ENCODE peak calls at places on chromosomes 11 and 22, in four cellular contexts. M, D, E and F are unnamed samples.

GRCh38 chr11:45543808-45544422 is 121.5 kb downstream of the CHST1 start:
- DNase-seq in M (no peak), D (no peak), E (no peak), F (no peak)

GRCh38 chr11:121497176-121497995 is 44.6 kb upstream of the SORL1-AS1 start:
- DNase-seq in E (no peak), M (no peak), D (no peak), F (no peak)

GRCh38 chr11:1344056-1344635 is 34.7 kb upstream of the TOLLIP start:
- DNase-seq in D (no peak), M (no peak), E (no peak), F (peak)

GRCh38 chr11:106482920-106483761 is 405.7 kb downstream of the AASDHPPT start:
- DNase-seq in M (no peak), E (no peak), D (no peak), F (no peak)

GRCh38 chr11:102430158-102430836 is 22.3 kb downstream of the TMEM123 start:
- DNase-seq in M (peak), E (no peak), D (no peak), F (no peak)

GRCh38 chr11:30513087-30513486 is 73.1 kb downstream of the MPPED2 start:
- DNase-seq in E (no peak), M (no peak), D (no peak), F (no peak)

GRCh38 chr11:76798656-76799055 is 15.5 kb downstream of the TSKU start:
- DNase-seq in E (no peak), M (no peak), D (no peak), F (no peak)

GRCh38 chr11:86800076-86800955 is at the start of gene PRSS23:
- DNase-seq in D (peak), E (peak), M (peak), F (peak)

GRCh38 chr22:20093437-20093836 is 13.4 kb downstream of the DGCR8 start:
- DNase-seq in M (no peak), D (peak), E (no peak), F (peak)

GRCh38 chr11:15819679-15820286 is 536.6 kb downstream of the SOX6 start:
- DNase-seq in E (peak), M (peak), D (peak), F (peak)

GRCh38 chr11:67632175-67632981 is 2.6 kb upstream of the NUDT8 start:
- DNase-seq in M (no peak), E (peak), D (peak), F (peak)

GRCh38 chr11:69915501-69916250 is 96.5 kb upstream of the FGF3 start:
- DNase-seq in M (peak), D (peak), E (peak), F (peak)

GRCh38 chr11:88515002-88515401 is 177.5 kb upstream of the CTSC start:
- DNase-seq in E (no peak), D (no peak), M (no peak), F (no peak)

GRCh38 chr22:38623357-38623756 is 32.8 kb downstream of the FAM227A start:
- DNase-seq in M (no peak), E (no peak), D (no peak), F (no peak)

GRCh38 chr11:19032990-19033389 is 27.5 kb downstream of the MRGPRX2 start:
- DNase-seq in D (no peak), E (no peak), M (no peak), F (no peak)

GRCh38 chr11:65850217-65851082 is 7.5 kb downstream of the CFL1 start:
- DNase-seq in D (peak), M (no peak), E (no peak), F (no peak)

GRCh38 chr11:58471892-58472291 is 29.9 kb upstream of the OR5B12 start:
- DNase-seq in M (no peak), D (no peak), E (no peak), F (no peak)
- TF ChIP-seq POLR2A in M (no peak), D (no peak), E (no peak), F (no peak)

GRCh38 chr11:2588809-2589537 is 110.8 kb downstream of the KCNQ1OT1 start:
- DNase-seq in E (peak), M (peak), D (peak), F (no peak)
- TF ChIP-seq POLR2A in E (no peak), M (no peak), D (no peak), F (no peak)

GRCh38 chr22:28741758-28742561 is at the start of the genes CHEK2 and HSCB:
- DNase-seq in E (peak), D (peak), M (peak), F (peak)
- TF ChIP-seq POLR2A in E (no peak), D (peak), M (peak), F (peak)

GRCh38 chr11:14645985-14646900 is 2.6 kb downstream of the PDE3B start:
- DNase-seq in E (no peak), D (no peak), M (no peak), F (no peak)

GRCh38 chr11:14644396-14645246 is 1.0 kb downstream of the PDE3B start:
- DNase-seq in M (peak), E (no peak), D (peak), F (peak)

GRCh38 chr11:14642873-14643696 is 519 bp upstream of the PDE3B start:
- DNase-seq in E (no peak), M (no peak), D (no peak), F (no peak)

GRCh38 chr11:14643697-14644395 is at the start of gene PDE3B:
- DNase-seq in E (peak), M (peak), D (peak), F (peak)

DNA sequence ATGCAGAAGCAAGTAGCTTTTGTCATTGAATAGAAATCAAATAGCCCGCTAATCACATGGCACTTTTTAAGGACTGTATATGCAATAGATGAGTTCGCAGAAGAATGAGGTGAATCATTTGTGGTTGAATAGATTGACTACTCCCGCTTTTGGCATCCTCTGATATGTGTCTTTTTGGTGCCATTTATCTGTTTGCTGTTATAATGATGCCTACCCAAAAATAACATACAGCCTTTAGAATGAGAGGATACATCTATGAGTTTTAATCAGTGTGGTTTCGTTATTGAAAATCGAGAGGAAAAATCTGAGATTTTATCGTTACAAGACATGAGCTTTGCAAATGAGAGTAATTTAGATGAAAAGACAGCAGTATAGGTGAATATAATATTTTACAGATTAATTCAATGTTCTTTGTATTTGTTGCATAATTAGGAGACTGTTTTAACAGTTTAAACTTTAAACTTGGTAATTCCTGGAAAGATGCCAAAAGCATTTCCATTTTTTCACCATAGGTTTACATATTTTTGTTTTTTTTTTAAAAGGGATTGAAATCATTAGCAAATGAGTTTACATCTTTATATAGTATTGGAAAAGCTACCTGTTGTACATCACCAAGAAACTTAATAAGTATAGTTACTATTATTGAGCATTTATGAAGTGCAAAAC is 1.8 kb downstream of the PDE3B start:
- DNase-seq in E (no peak), M (no peak), D (no peak), F (no peak)
- TF ChIP-seq POLR2A in E (no peak), M (no peak), D (no peak), F (no peak)

DNA sequence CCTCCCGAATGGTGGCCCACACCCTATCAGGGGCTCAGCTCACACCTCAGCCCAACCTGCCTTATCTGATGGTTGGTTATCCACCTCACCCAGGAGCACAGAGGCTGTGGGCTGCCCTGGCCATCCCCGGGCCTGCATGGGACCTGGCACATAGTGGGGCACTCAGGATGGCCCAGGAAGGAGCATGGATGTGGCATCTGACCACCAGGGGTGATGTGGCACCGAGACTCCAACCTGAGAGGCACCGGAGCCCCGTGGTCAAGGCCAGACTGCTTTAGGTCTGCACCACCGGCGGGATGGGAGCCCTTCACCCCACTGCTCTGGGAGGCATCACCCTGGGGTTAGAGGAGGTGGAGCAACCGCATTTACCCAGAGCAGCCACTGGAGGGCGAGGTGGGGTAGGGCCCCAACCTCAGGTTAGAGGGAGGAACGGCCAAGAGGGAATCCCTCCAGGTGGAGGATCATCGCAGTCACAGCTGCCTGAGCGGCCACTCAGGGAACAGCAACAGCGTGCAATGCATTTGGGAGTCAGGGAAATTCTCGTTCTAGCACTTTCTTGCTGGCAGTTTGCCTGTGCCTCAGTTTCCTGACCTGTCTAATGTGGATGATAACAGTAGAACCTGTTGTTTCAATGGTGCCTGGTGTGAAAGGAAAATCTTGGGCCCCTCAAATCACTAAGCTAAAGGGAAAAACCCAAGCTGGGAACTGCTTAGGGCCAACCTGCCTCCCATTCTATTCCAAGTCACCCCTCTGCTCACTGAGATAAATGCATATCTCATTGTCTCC is 52.9 kb upstream of the CARS1 start:
- DNase-seq in D (peak), M (peak), E (peak), F (peak)
- TF ChIP-seq POLR2A in D (no peak), M (no peak), E (no peak), F (no peak)

DNA sequence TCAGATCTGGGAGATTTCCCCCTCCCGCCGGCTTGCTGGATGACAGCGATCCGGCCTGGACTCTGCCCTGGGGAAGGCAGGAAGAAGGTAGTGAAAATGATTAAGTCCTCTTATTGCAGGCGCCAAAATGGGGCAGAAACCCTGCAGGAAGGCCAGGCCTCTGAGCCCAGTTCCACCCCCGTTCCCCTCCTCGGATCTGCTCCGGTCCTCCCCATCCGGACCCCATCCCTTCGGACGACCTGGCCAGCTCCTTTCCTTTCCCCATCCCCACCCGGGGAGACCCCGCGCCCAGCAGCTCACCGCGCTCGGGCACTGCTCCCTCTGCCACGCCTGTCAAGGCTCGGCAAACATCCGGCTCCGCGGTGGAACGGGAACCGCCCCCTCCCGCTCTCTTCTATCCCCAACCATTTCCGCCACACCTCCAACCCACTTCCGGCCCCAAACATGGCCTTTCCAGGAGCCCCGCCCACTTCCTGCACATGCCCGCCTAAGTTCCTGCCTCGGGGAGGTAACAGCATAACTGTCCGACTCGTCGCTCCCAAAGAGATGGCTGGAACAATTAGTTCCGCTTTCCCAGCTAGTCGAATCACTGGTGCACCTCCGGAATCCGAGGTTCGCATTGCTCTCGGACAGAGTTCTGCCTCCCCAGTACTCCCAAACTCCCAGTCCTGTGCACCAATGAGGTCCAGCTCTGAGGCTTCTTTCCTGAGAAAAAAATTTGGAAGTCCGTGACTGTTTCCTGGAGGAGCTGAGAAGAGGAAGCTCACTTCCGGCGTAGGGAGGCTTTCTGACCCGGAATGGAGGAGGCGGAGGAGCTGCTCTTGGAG is at the start of the genes ARHGAP1 and ZNF408:
- DNase-seq in E (peak), D (peak), M (peak), F (peak)
- TF ChIP-seq POLR2A in E (no peak), D (peak), M (peak), F (no peak)

DNA sequence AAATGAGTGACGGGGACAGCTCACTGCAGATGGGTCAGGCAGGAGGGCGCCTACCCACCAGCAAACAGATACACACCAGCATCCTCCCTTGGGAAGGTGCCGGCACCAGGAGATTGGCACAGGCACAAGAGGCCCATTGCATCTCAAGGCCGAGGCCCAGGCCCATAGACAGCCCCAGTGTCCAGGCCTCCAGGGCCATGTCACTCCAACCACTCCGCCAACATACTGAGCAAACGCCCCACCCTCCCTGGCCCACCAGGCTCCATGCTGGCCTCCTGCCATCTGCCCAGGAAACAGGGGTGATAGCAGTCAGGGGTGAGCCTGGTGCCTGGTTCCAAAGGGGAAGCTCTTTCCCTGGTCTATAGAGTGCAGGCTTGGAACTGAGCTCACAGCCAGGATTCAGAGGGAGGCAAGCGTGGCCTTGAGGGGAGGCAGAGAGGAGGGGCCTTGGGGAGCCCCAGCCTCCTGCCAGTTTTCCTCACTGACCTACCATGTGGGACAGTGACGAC is 34.7 kb downstream of the PISD start:
- DNase-seq in M (no peak), E (no peak), D (no peak), F (peak)
- TF ChIP-seq POLR2A in M (no peak), E (no peak), D (no peak), F (no peak)

GRCh38 chr11:21121991-21122390 is 452.6 kb downstream of the NELL1 start:
- DNase-seq in E (no peak), D (no peak), M (no peak), F (no peak)
- TF ChIP-seq POLR2A in E (no peak), D (no peak), M (no peak), F (no peak)

GRCh38 chr22:49395617-49396016 is 432.1 kb downstream of the BRD1 start:
- DNase-seq in M (no peak), D (no peak), E (no peak), F (no peak)
- TF ChIP-seq POLR2A in M (no peak), D (no peak), E (no peak), F (no peak)